ENCODE peak calls at places on chromosomes 13 and 19, in ten cellular contexts. N is pulmonary artery endothelial cell; F is iris pigment epithelial cell; Z is hepatic stellate cell; R is HL-60; V is activated naive CD8-positive, alpha-beta T cell treated with anti-CD3 and anti-CD28 coated beads, Interleukin-2, amount 50 U/mL, for 24 hours; L is tibial artery; H is cortex of kidney; T is iPS DF 19.7; E is MM.1S. U is an unnamed sample.

GRCh38 chr19:36646746-36647145 is 19.9 kb downstream of the ZNF461 start:
- DNase-seq in N (no peak), F (no peak), Z (no peak), R (no peak), V (no peak), L (no peak), H (no peak), T (no peak), E (no peak), U (no peak)

GRCh38 chr19:2270157-2270571 is 11.8 kb downstream of the PEAK3 start:
- DNase-seq in N (no peak), F (no peak), Z (peak; percentile 43), R (no peak), V (peak; percentile 53), L (peak; percentile 55), H (no peak), T (no peak), E (peak; percentile 46), U (no peak)

GRCh38 chr19:10086904-10087256 is 763 bp downstream of the SHFL start:
- DNase-seq in N (no peak), F (no peak), Z (no peak), R (no peak), V (peak; percentile 62), L (no peak), H (no peak), T (no peak), E (no peak), U (peak; percentile 23)

GRCh38 chr13:111853766-111854165 is 213.2 kb upstream of the SOX1 start:
- DNase-seq in N (no peak), F (no peak), Z (no peak), R (no peak), V (no peak), L (no peak), H (no peak), T (no peak), E (no peak), U (no peak)

GRCh38 chr19:18415177-18415867 is 3.9 kb upstream of the SSBP4 start:
- DNase-seq in N (no peak), F (peak; percentile 70), Z (peak; percentile 59), R (peak; percentile 96), V (no peak), L (peak; percentile 81), H (no peak), T (no peak), E (no peak), U (peak; percentile 45)

GRCh38 chr13:39565036-39565949 is 37.7 kb downstream of the LHFPL6 start:
- DNase-seq in N (peak; percentile 58), F (peak; percentile 96), Z (peak; percentile 78), R (no peak), V (no peak), L (no peak), H (no peak), T (peak; percentile 42), E (no peak), U (no peak)

GRCh38 chr19:48608798-48609263 is 2.3 kb downstream of the SPACA4 start:
- DNase-seq in N (no peak), F (no peak), Z (peak; percentile 69), R (no peak), V (no peak), L (no peak), H (no peak), T (peak; percentile 45), E (peak; percentile 68), U (peak; percentile 69)

GRCh38 chr19:5978606-5979552 is 939 bp upstream of the RANBP3 start:
- DNase-seq in N (no peak), F (no peak), Z (no peak), R (no peak), V (peak; percentile 25), L (no peak), H (no peak), T (no peak), E (no peak), U (no peak)

GRCh38 chr19:41407271-41407670 is 9.7 kb downstream of the BCKDHA start:
- DNase-seq in N (no peak), F (peak; percentile 35), Z (no peak), R (no peak), V (no peak), L (peak; percentile 35), H (no peak), T (peak; percentile 64), E (no peak), U (no peak)

U was measured in retina.